ENCODE peak calls at places on chromosomes 11 and 22, in six cellular contexts. S is NCI-H460; W is fibroblast of lung; G is RPMI7951; P is activated CD4-positive, alpha-beta T cell treated with anti-CD3 and anti-CD28 coated beads for 36 hours; B is astrocyte of the cerebellum. C is an unnamed sample.

GRCh38 chr11:16795146-16795545 is 56.7 kb downstream of the C11orf58 start:
- DNase-seq in G (no peak), B (no peak), S (no peak), W (no peak), P (peak; percentile 40), C (no peak)

GRCh38 chr11:88327061-88327460 is 10.5 kb downstream of the CTSC start:
- DNase-seq in P (no peak), G (no peak), W (no peak), S (no peak), B (no peak), C (no peak)

GRCh38 chr11:78030429-78031325 is 7.6 kb upstream of the KCTD14 start:
- DNase-seq in S (no peak), G (peak; percentile 96), P (no peak), B (peak; percentile 56), W (peak; percentile 78), C (no peak)

GRCh38 chr11:129023968-129024676 is 81.5 kb upstream of the TP53AIP1 start:
- DNase-seq in B (no peak), G (no peak), S (no peak), W (no peak), P (peak; percentile 33), C (no peak)

GRCh38 chr11:65871811-65872548 is 620 bp downstream of the EFEMP2 start:
- DNase-seq in G (no peak), S (no peak), B (no peak), P (no peak), W (peak; percentile 41), C (no peak)

GRCh38 chr11:73384871-73385692 is 8.9 kb downstream of the RELT start:
- DNase-seq in W (no peak), P (peak; percentile 56), G (no peak), S (no peak), B (no peak), C (no peak)

GRCh38 chr22:29788339-29789279 is 21.4 kb downstream of the UQCR10 start:
- DNase-seq in W (no peak), S (no peak), P (no peak), B (no peak), G (no peak), C (no peak)

GRCh38 chr11:47642099-47642855 is at the start of gene MTCH2:
- DNase-seq in P (peak; percentile 98), S (peak; percentile 93), B (peak; percentile 91), W (peak; percentile 98), G (peak; percentile 94), C (peak; percentile 90)

C was measured in GOT3.